ENCODE peak calls at places on chromosomes 13 and 19, in six cellular contexts. L is upper lobe of right lung; S is IMR-90; C is HS-5; G is T1000; H is CD8-positive, alpha-beta memory T cell. O is an unnamed sample.

GRCh38 chr19:51727349-51727880 is 3.6 kb upstream of the HAS1 start:
- DNase-seq in L (no peak), S (no peak), C (no peak), G (peak; percentile 58), H (no peak), O (no peak)

GRCh38 chr19:17455711-17456123 is 5.0 kb downstream of the NXNL1 start:
- DNase-seq in L (peak; percentile 70), S (no peak), C (no peak), G (no peak), H (no peak), O (no peak)

GRCh38 chr13:113499936-113500335 is 9.4 kb upstream of the DCUN1D2 start:
- DNase-seq in L (no peak), S (peak; percentile 82), C (no peak), G (no peak), H (no peak), O (no peak)

GRCh38 chr19:5071579-5071978 is 102.7 kb downstream of the KDM4B start:
- DNase-seq in L (no peak), S (no peak), C (no peak), G (no peak), H (no peak), O (no peak)

GRCh38 chr13:113044431-113045114 is 61.0 kb upstream of the F7 start:
- DNase-seq in L (no peak), S (no peak), C (no peak), G (no peak), H (no peak), O (no peak)

GRCh38 chr19:48955308-48955958 is 758 bp downstream of the BAX start:
- DNase-seq in L (no peak), S (no peak), C (no peak), G (no peak), H (no peak), O (no peak)

GRCh38 chr19:29663861-29664752 is 1.2 kb upstream of the PLEKHF1 start:
- DNase-seq in L (peak; percentile 62), S (peak; percentile 33), C (no peak), G (no peak), H (no peak), O (no peak)

GRCh38 chr19:5455367-5456129 is at the start of gene ZNRF4:
- DNase-seq in L (no peak), S (no peak), C (no peak), G (no peak), H (no peak), O (no peak)

GRCh38 chr13:49371943-49372636 is 71.8 kb downstream of the CAB39L start:
- DNase-seq in L (no peak), S (no peak), C (no peak), G (no peak), H (no peak), O (no peak)

GRCh38 chr13:84810781-84811180 is 928.5 kb upstream of the SLITRK1 start:
- DNase-seq in L (no peak), S (no peak), C (no peak), G (no peak), H (no peak), O (no peak)

GRCh38 chr19:18809149-18809978 is 18.3 kb upstream of the COMP start:
- DNase-seq in L (no peak), S (peak; percentile 78), C (no peak), G (no peak), H (no peak), O (no peak)

GRCh38 chr13:32669030-32669646 is 82.9 kb downstream of the PDS5B start:
- DNase-seq in L (no peak), S (peak; percentile 67), C (no peak), G (no peak), H (no peak), O (no peak)

GRCh38 chr19:8333771-8334457 is 9.1 kb downstream of the KANK3 start:
- DNase-seq in L (no peak), S (no peak), C (no peak), G (no peak), H (no peak), O (no peak)

GRCh38 chr19:10418281-10419199 is 1.8 kb upstream of the PDE4A start:
- DNase-seq in L (no peak), S (no peak), C (no peak), G (no peak), H (no peak), O (no peak)

GRCh38 chr13:109764474-109765292 is 21.7 kb downstream of the IRS2 start:
- DNase-seq in L (no peak), S (peak; percentile 21), C (no peak), G (no peak), H (no peak), O (no peak)

GRCh38 chr13:92547256-92547655 is 679.4 kb upstream of the GPC6 start:
- DNase-seq in L (no peak), S (peak; percentile 80), C (peak; percentile 2), G (no peak), H (no peak), O (no peak)

GRCh38 chr13:32495841-32496240 is 42.8 kb downstream of the N4BP2L2 start:
- DNase-seq in L (no peak), S (no peak), C (no peak), G (no peak), H (no peak), O (no peak)

GRCh38 chr19:10420444-10421239 is at the start of gene PDE4A:
- DNase-seq in L (no peak), S (no peak), C (no peak), G (no peak), H (peak; percentile 75), O (no peak)